ENCODE peak calls at places on chromosomes 2 and 18, in six cellular contexts. N, Y, L, S, M and V are unnamed samples.

GRCh38 chr2:212274215-212274614 is 264.4 kb downstream of the ERBB4 start:
- DNase-seq in N (no peak), Y (no peak), L (no peak), S (no peak), M (no peak), V (no peak)

GRCh38 chr2:177284531-177284930 is 20.0 kb upstream of the NFE2L2 start:
- DNase-seq in N (no peak), Y (no peak), L (no peak), S (peak), M (no peak), V (no peak)

GRCh38 chr2:208984376-208985100 is 439.3 kb upstream of the MAP2 start:
- DNase-seq in N (no peak), Y (no peak), L (no peak), S (no peak), M (no peak), V (no peak)

GRCh38 chr18:68826111-68826510 is 28.2 kb downstream of the CCDC102B start:
- DNase-seq in N (no peak), Y (no peak), L (no peak), S (peak), M (no peak), V (no peak)

GRCh38 chr2:222167762-222168161 is 131.0 kb downstream of the PAX3 start:
- DNase-seq in N (no peak), Y (no peak), L (no peak), S (no peak), M (no peak), V (no peak)

GRCh38 chr2:216519154-216519762 is 20.6 kb downstream of the RPL37A start:
- DNase-seq in N (peak), Y (peak), L (no peak), S (peak), M (peak), V (peak)

GRCh38 chr18:55588001-55588875 is at the start of gene TCF4:
- DNase-seq in N (peak), Y (peak), L (peak), S (peak), M (peak), V (peak)

GRCh38 chr2:59034791-59035190 is 793.7 kb upstream of the FANCL start:
- DNase-seq in N (peak), Y (no peak), L (no peak), S (peak), M (no peak), V (no peak)

GRCh38 chr2:47782557-47783490 is at the start of gene MSH6:
- DNase-seq in N (peak), Y (peak), L (peak), S (peak), M (peak), V (peak)

GRCh38 chr2:235670974-235671787 is 177.3 kb downstream of the AGAP1 start:
- DNase-seq in N (no peak), Y (no peak), L (no peak), S (peak), M (no peak), V (no peak)

GRCh38 chr18:22238036-22238435 is 68.6 kb downstream of the GATA6 start:
- DNase-seq in N (no peak), Y (no peak), L (no peak), S (no peak), M (no peak), V (no peak)

GRCh38 chr2:88626171-88627054 is 851 bp downstream of the EIF2AK3 start:
- DNase-seq in N (peak), Y (no peak), L (peak), S (peak), M (peak), V (peak)

GRCh38 chr2:191436368-191437055 is 191.3 kb downstream of the MYO1B start:
- DNase-seq in N (peak), Y (no peak), L (no peak), S (no peak), M (no peak), V (no peak)

GRCh38 chr2:100747551-100747950 is 72.4 kb upstream of the NPAS2 start:
- DNase-seq in N (peak), Y (peak), L (no peak), S (no peak), M (no peak), V (no peak)

GRCh38 chr2:226794751-226795171 is 4.9 kb downstream of the IRS1 start:
- DNase-seq in N (peak), Y (peak), L (no peak), S (peak), M (no peak), V (no peak)

GRCh38 chr2:234249873-234250272 is 199.4 kb downstream of the SPP2 start:
- DNase-seq in N (no peak), Y (peak), L (no peak), S (peak), M (no peak), V (no peak)

GRCh38 chr2:50777954-50778353 is 254.0 kb downstream of the NRXN1 start:
- DNase-seq in N (no peak), Y (no peak), L (no peak), S (peak), M (no peak), V (no peak)

GRCh38 chr2:205524656-205525055 is 157.6 kb upstream of the NRP2 start:
- DNase-seq in N (no peak), Y (no peak), L (no peak), S (no peak), M (no peak), V (no peak)

GRCh38 chr2:209830722-209831465 is 59.3 kb downstream of the UNC80 start:
- DNase-seq in N (no peak), Y (no peak), L (no peak), S (no peak), M (no peak), V (no peak)

GRCh38 chr2:236916181-236916580 is 169.5 kb upstream of the COPS8 start:
- DNase-seq in N (no peak), Y (no peak), L (no peak), S (no peak), M (no peak), V (no peak)

GRCh38 chr2:121994238-121995206 is 239.1 kb downstream of the TSN start:
- DNase-seq in N (no peak), Y (no peak), L (no peak), S (no peak), M (peak), V (no peak)

GRCh38 chr2:1132328-1132964 is 181.8 kb downstream of the SNTG2 start:
- DNase-seq in N (no peak), Y (no peak), L (no peak), S (no peak), M (no peak), V (no peak)

GRCh38 chr18:45844938-45845337 is 19.5 kb downstream of the SIGLEC15 start:
- DNase-seq in N (no peak), Y (no peak), L (no peak), S (no peak), M (no peak), V (no peak)

GRCh38 chr2:236659758-236660150 is 90.1 kb downstream of the ACKR3 start:
- DNase-seq in N (peak), Y (peak), L (no peak), S (no peak), M (no peak), V (no peak)

GRCh38 chr2:181779288-181779871 is 99.1 kb upstream of the NEUROD1 start:
- DNase-seq in N (peak), Y (no peak), L (no peak), S (no peak), M (no peak), V (no peak)

GRCh38 chr2:5877360-5877759 is 185.2 kb downstream of the SOX11 start:
- DNase-seq in N (no peak), Y (peak), L (no peak), S (no peak), M (no peak), V (no peak)

GRCh38 chr2:234482807-234483206 is 14.1 kb downstream of the ARL4C start:
- DNase-seq in N (no peak), Y (no peak), L (no peak), S (no peak), M (no peak), V (no peak)

GRCh38 chr2:240564571-240565266 is 3.6 kb upstream of the RNPEPL1 start:
- DNase-seq in N (peak), Y (peak), L (peak), S (no peak), M (peak), V (no peak)

GRCh38 chr2:240565267-240566202 is 2.7 kb upstream of the RNPEPL1 start:
- DNase-seq in N (peak), Y (peak), L (peak), S (no peak), M (peak), V (no peak)

GRCh38 chr2:240567872-240568677 is at the start of gene RNPEPL1:
- DNase-seq in N (peak), Y (no peak), L (no peak), S (no peak), M (peak), V (no peak)

GRCh38 chr2:240567137-240567871 is 980 bp upstream of the RNPEPL1 start:
- DNase-seq in N (peak), Y (no peak), L (no peak), S (no peak), M (peak), V (no peak)

DNA sequence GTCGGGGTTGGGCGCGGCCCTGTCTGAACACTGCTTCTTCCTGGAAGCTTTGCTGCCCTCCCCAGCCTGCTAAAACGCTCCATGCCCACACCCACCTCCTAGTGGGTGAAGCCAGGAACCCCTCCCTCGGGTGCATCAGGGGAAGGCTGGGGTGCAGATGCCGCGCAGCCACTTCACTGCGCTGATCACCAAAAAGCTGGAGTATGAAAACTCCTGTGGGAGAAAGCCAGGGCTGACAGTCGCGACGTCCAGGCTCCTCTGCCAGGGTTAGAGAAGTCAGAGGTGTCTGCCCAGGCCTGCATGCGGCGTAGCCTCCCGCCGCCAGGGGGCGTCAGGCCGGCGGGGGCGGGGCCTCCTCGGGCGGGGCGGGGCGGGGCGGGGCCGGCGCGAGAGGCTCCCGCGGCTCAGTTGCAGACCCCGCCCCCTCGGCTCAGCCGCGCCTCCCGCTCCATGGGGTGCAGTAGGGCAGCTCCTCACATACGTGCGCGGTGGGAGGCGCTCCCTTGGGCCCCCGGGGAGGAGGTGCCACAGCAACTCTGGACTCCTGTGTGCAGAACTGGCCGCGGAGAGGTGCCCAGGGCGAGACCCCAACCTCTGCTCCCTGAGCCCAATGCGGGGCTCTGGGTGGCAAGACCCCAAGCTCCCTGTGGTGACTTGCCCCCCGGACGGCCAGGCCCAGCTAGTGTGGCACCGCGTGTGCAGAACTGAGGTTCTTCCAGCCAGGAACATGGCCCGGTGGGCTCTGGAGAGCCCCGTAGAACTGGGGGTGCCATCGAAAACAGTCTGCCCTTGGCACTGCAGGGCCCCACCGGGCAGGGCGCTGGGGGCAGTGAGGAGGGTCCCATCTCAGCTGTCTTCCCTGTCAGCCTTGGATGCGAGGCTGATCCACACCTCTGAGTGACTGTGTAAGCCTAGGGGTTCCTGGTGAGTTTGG is 1.8 kb upstream of the RNPEPL1 start:
- DNase-seq in N (peak), Y (peak), L (peak), S (peak), M (peak), V (peak)
- H2BK120ac ChIP-seq in N (peak), Y (peak), L (no peak), S (no peak), M (no peak), V (peak)

GRCh38 chr2:240588006-240588655 is 1.6 kb downstream of the CAPN10 start:
- DNase-seq in N (no peak), Y (no peak), L (no peak), S (no peak), M (no peak), V (no peak)

GRCh38 chr2:240585101-240585500 is 1.4 kb upstream of the CAPN10 start:
- DNase-seq in N (no peak), Y (no peak), L (no peak), S (no peak), M (no peak), V (no peak)

GRCh38 chr2:240586919-240587800 is 626 bp downstream of the CAPN10 start:
- DNase-seq in N (peak), Y (no peak), L (peak), S (peak), M (no peak), V (no peak)

GRCh38 chr2:240585681-240586197 is 795 bp upstream of the CAPN10 start:
- DNase-seq in N (no peak), Y (no peak), L (no peak), S (no peak), M (no peak), V (no peak)

GRCh38 chr2:240586198-240586918 is at the start of gene CAPN10:
- DNase-seq in N (peak), Y (peak), L (peak), S (peak), M (peak), V (peak)
- H2BK120ac ChIP-seq in N (peak), Y (peak), L (no peak), S (no peak), M (no peak), V (peak)

GRCh38 chr2:28688784-28689183 is 62.8 kb upstream of the PPP1CB start:
- DNase-seq in N (no peak), Y (no peak), L (no peak), S (no peak), M (no peak), V (no peak)
- H2BK120ac ChIP-seq in N (no peak), Y (no peak), L (no peak), S (no peak), M (no peak), V (no peak)

GRCh38 chr2:120935339-120936313 is 200.0 kb downstream of the GLI2 start:
- DNase-seq in N (peak), Y (peak), L (no peak), S (peak), M (no peak), V (peak)
- H2BK120ac ChIP-seq in N (no peak), Y (peak), L (no peak), S (no peak), M (no peak), V (no peak)